ENCODE peak calls at places on chromosome 15, in four cellular contexts. One of them, this sample, is unnamed.

GRCh38 chr15:76398301-76398700 is 61.7 kb downstream of the ISL2 start:
- DNase-seq in Daoy: no peak
- DNase-seq in stimulated activated CD4-positive, alpha-beta T cell treated with anti-CD3 and anti-CD28 coated beads, Interleukin-15, amount 100 ng/mL, for 1 hour: no peak
- DNase-seq in body of pancreas: no peak
- DNase-seq in this sample: no peak

GRCh38 chr15:90887037-90887481 is 2.8 kb downstream of the FES start:
- DNase-seq in body of pancreas: no peak
- DNase-seq in stimulated activated CD4-positive, alpha-beta T cell treated with anti-CD3 and anti-CD28 coated beads, Interleukin-15, amount 100 ng/mL, for 1 hour: no peak
- DNase-seq in Daoy: no peak
- DNase-seq in this sample: no peak

GRCh38 chr15:89068325-89068784 is 19.9 kb upstream of the ABHD2 start:
- DNase-seq in Daoy: peak; percentile 78
- DNase-seq in body of pancreas: no peak
- DNase-seq in stimulated activated CD4-positive, alpha-beta T cell treated with anti-CD3 and anti-CD28 coated beads, Interleukin-15, amount 100 ng/mL, for 1 hour: no peak
- DNase-seq in this sample: no peak

GRCh38 chr15:62957130-62957529 is 85.4 kb upstream of the TPM1 start:
- DNase-seq in body of pancreas: no peak
- DNase-seq in Daoy: peak; percentile 83
- DNase-seq in stimulated activated CD4-positive, alpha-beta T cell treated with anti-CD3 and anti-CD28 coated beads, Interleukin-15, amount 100 ng/mL, for 1 hour: no peak
- DNase-seq in this sample: no peak

GRCh38 chr15:41603941-41604660 is 45.1 kb downstream of the TYRO3 start:
- DNase-seq in body of pancreas: peak; percentile 65
- DNase-seq in stimulated activated CD4-positive, alpha-beta T cell treated with anti-CD3 and anti-CD28 coated beads, Interleukin-15, amount 100 ng/mL, for 1 hour: peak; percentile 25
- DNase-seq in Daoy: peak; percentile 74
- DNase-seq in this sample: peak; percentile 68

GRCh38 chr15:101124731-101125558 is 126.9 kb downstream of the CHSY1 start:
- DNase-seq in stimulated activated CD4-positive, alpha-beta T cell treated with anti-CD3 and anti-CD28 coated beads, Interleukin-15, amount 100 ng/mL, for 1 hour: no peak
- DNase-seq in body of pancreas: no peak
- DNase-seq in Daoy: peak; percentile 78
- DNase-seq in this sample: no peak

GRCh38 chr15:70741677-70742293 is 21.6 kb downstream of the UACA start:
- DNase-seq in body of pancreas: no peak
- DNase-seq in stimulated activated CD4-positive, alpha-beta T cell treated with anti-CD3 and anti-CD28 coated beads, Interleukin-15, amount 100 ng/mL, for 1 hour: no peak
- DNase-seq in Daoy: peak; percentile 56
- DNase-seq in this sample: no peak

GRCh38 chr15:43118829-43119228 is 13.0 kb upstream of the UBR1 start:
- DNase-seq in body of pancreas: no peak
- DNase-seq in Daoy: no peak
- DNase-seq in stimulated activated CD4-positive, alpha-beta T cell treated with anti-CD3 and anti-CD28 coated beads, Interleukin-15, amount 100 ng/mL, for 1 hour: no peak
- DNase-seq in this sample: no peak

GRCh38 chr15:33592864-33593263 is 282.1 kb downstream of the RYR3 start:
- DNase-seq in Daoy: no peak
- DNase-seq in body of pancreas: no peak
- DNase-seq in stimulated activated CD4-positive, alpha-beta T cell treated with anti-CD3 and anti-CD28 coated beads, Interleukin-15, amount 100 ng/mL, for 1 hour: no peak
- DNase-seq in this sample: no peak

GRCh38 chr15:96428742-96429141 is 98.2 kb downstream of the NR2F2 start:
- DNase-seq in stimulated activated CD4-positive, alpha-beta T cell treated with anti-CD3 and anti-CD28 coated beads, Interleukin-15, amount 100 ng/mL, for 1 hour: no peak
- DNase-seq in Daoy: peak; percentile 89
- DNase-seq in body of pancreas: no peak
- DNase-seq in this sample: peak; percentile 55

GRCh38 chr15:66936864-66937245 is 128.5 kb upstream of the SMAD3 start:
- DNase-seq in stimulated activated CD4-positive, alpha-beta T cell treated with anti-CD3 and anti-CD28 coated beads, Interleukin-15, amount 100 ng/mL, for 1 hour: no peak
- DNase-seq in body of pancreas: no peak
- DNase-seq in Daoy: no peak
- DNase-seq in this sample: no peak

GRCh38 chr15:63473999-63474809 is 30.2 kb upstream of the USP3 start:
- DNase-seq in body of pancreas: peak; percentile 41
- DNase-seq in stimulated activated CD4-positive, alpha-beta T cell treated with anti-CD3 and anti-CD28 coated beads, Interleukin-15, amount 100 ng/mL, for 1 hour: peak; percentile 21
- DNase-seq in Daoy: peak; percentile 74
- DNase-seq in this sample: no peak

GRCh38 chr15:40367038-40367672 is 9.1 kb downstream of the DISP2 start:
- DNase-seq in Daoy: no peak
- DNase-seq in stimulated activated CD4-positive, alpha-beta T cell treated with anti-CD3 and anti-CD28 coated beads, Interleukin-15, amount 100 ng/mL, for 1 hour: no peak
- DNase-seq in body of pancreas: peak; percentile 97
- DNase-seq in this sample: peak; percentile 92

GRCh38 chr15:40825661-40826088 is 2.8 kb downstream of the PPP1R14D start:
- DNase-seq in body of pancreas: peak; percentile 58
- DNase-seq in stimulated activated CD4-positive, alpha-beta T cell treated with anti-CD3 and anti-CD28 coated beads, Interleukin-15, amount 100 ng/mL, for 1 hour: no peak
- DNase-seq in Daoy: peak; percentile 62
- DNase-seq in this sample: no peak

GRCh38 chr15:24954783-24955548 is at the start of the genes SNRPN and SNURF:
- DNase-seq in body of pancreas: peak; percentile 77
- DNase-seq in Daoy: peak; percentile 91
- DNase-seq in stimulated activated CD4-positive, alpha-beta T cell treated with anti-CD3 and anti-CD28 coated beads, Interleukin-15, amount 100 ng/mL, for 1 hour: peak; percentile 29
- DNase-seq in this sample: peak; percentile 85

GRCh38 chr15:33789141-33789540 is 179.2 kb upstream of the CHRM5 start:
- DNase-seq in body of pancreas: no peak
- DNase-seq in Daoy: peak; percentile 61
- DNase-seq in stimulated activated CD4-positive, alpha-beta T cell treated with anti-CD3 and anti-CD28 coated beads, Interleukin-15, amount 100 ng/mL, for 1 hour: no peak
- DNase-seq in this sample: no peak

GRCh38 chr15:73637527-73637926 is 4.3 kb upstream of the NPTN start:
- DNase-seq in stimulated activated CD4-positive, alpha-beta T cell treated with anti-CD3 and anti-CD28 coated beads, Interleukin-15, amount 100 ng/mL, for 1 hour: no peak
- DNase-seq in body of pancreas: no peak
- DNase-seq in Daoy: peak; percentile 26
- DNase-seq in this sample: no peak

GRCh38 chr15:37102315-37103021 is 2.1 kb upstream of the MEIS2 start:
- DNase-seq in Daoy: peak; percentile 55
- DNase-seq in body of pancreas: no peak
- DNase-seq in stimulated activated CD4-positive, alpha-beta T cell treated with anti-CD3 and anti-CD28 coated beads, Interleukin-15, amount 100 ng/mL, for 1 hour: no peak
- DNase-seq in this sample: peak; percentile 60

GRCh38 chr15:95262866-95263564 is 1031.7 kb downstream of the MCTP2 start:
- DNase-seq in stimulated activated CD4-positive, alpha-beta T cell treated with anti-CD3 and anti-CD28 coated beads, Interleukin-15, amount 100 ng/mL, for 1 hour: no peak
- DNase-seq in body of pancreas: no peak
- DNase-seq in Daoy: no peak
- DNase-seq in this sample: no peak

GRCh38 chr15:90650117-90650955 is 66.8 kb upstream of the BLM start:
- DNase-seq in Daoy: peak; percentile 47
- DNase-seq in stimulated activated CD4-positive, alpha-beta T cell treated with anti-CD3 and anti-CD28 coated beads, Interleukin-15, amount 100 ng/mL, for 1 hour: no peak
- DNase-seq in body of pancreas: no peak
- DNase-seq in this sample: no peak

GRCh38 chr15:88021601-88022000 is 234.9 kb downstream of the NTRK3 start:
- DNase-seq in stimulated activated CD4-positive, alpha-beta T cell treated with anti-CD3 and anti-CD28 coated beads, Interleukin-15, amount 100 ng/mL, for 1 hour: no peak
- DNase-seq in Daoy: no peak
- DNase-seq in body of pancreas: no peak
- DNase-seq in this sample: no peak

GRCh38 chr15:57728436-57728835 is 21.9 kb downstream of the POLR2M start:
- DNase-seq in body of pancreas: no peak
- DNase-seq in stimulated activated CD4-positive, alpha-beta T cell treated with anti-CD3 and anti-CD28 coated beads, Interleukin-15, amount 100 ng/mL, for 1 hour: no peak
- DNase-seq in Daoy: no peak
- DNase-seq in this sample: no peak

GRCh38 chr15:65796610-65797012 is 4.5 kb upstream of the DENND4A start:
- DNase-seq in body of pancreas: no peak
- DNase-seq in Daoy: peak; percentile 50
- DNase-seq in stimulated activated CD4-positive, alpha-beta T cell treated with anti-CD3 and anti-CD28 coated beads, Interleukin-15, amount 100 ng/mL, for 1 hour: no peak
- DNase-seq in this sample: no peak

GRCh38 chr15:77418341-77419049 is 1.4 kb downstream of the PEAK1 start:
- DNase-seq in stimulated activated CD4-positive, alpha-beta T cell treated with anti-CD3 and anti-CD28 coated beads, Interleukin-15, amount 100 ng/mL, for 1 hour: no peak
- DNase-seq in Daoy: peak; percentile 31
- DNase-seq in body of pancreas: no peak
- DNase-seq in this sample: no peak

GRCh38 chr15:92599394-92599970 is 56.1 kb downstream of the FAM174B start:
- DNase-seq in Daoy: peak; percentile 40
- DNase-seq in stimulated activated CD4-positive, alpha-beta T cell treated with anti-CD3 and anti-CD28 coated beads, Interleukin-15, amount 100 ng/mL, for 1 hour: no peak
- DNase-seq in body of pancreas: peak; percentile 0
- DNase-seq in this sample: no peak

GRCh38 chr15:66405605-66406004 is 18.9 kb downstream of the MAP2K1 start:
- DNase-seq in stimulated activated CD4-positive, alpha-beta T cell treated with anti-CD3 and anti-CD28 coated beads, Interleukin-15, amount 100 ng/mL, for 1 hour: no peak
- DNase-seq in body of pancreas: no peak
- DNase-seq in Daoy: no peak
- DNase-seq in this sample: no peak

GRCh38 chr15:85760049-85760448 is 34.7 kb downstream of the KLHL25 start:
- DNase-seq in Daoy: no peak
- DNase-seq in stimulated activated CD4-positive, alpha-beta T cell treated with anti-CD3 and anti-CD28 coated beads, Interleukin-15, amount 100 ng/mL, for 1 hour: no peak
- DNase-seq in body of pancreas: no peak
- DNase-seq in this sample: no peak

GRCh38 chr15:31554261-31554660 is 227.6 kb downstream of the KLF13 start:
- DNase-seq in body of pancreas: no peak
- DNase-seq in stimulated activated CD4-positive, alpha-beta T cell treated with anti-CD3 and anti-CD28 coated beads, Interleukin-15, amount 100 ng/mL, for 1 hour: no peak
- DNase-seq in Daoy: peak; percentile 92
- DNase-seq in this sample: peak; percentile 74

GRCh38 chr15:63514533-63514943 is 10.1 kb downstream of the USP3 start:
- DNase-seq in stimulated activated CD4-positive, alpha-beta T cell treated with anti-CD3 and anti-CD28 coated beads, Interleukin-15, amount 100 ng/mL, for 1 hour: no peak
- DNase-seq in Daoy: peak; percentile 42
- DNase-seq in body of pancreas: peak; percentile 53
- DNase-seq in this sample: no peak

GRCh38 chr15:95025924-95026728 is 794.8 kb downstream of the MCTP2 start:
- DNase-seq in body of pancreas: no peak
- DNase-seq in stimulated activated CD4-positive, alpha-beta T cell treated with anti-CD3 and anti-CD28 coated beads, Interleukin-15, amount 100 ng/mL, for 1 hour: no peak
- DNase-seq in Daoy: peak; percentile 66
- DNase-seq in this sample: peak; percentile 82

GRCh38 chr15:36882487-36883108 is 217.8 kb downstream of the MEIS2 start:
- DNase-seq in stimulated activated CD4-positive, alpha-beta T cell treated with anti-CD3 and anti-CD28 coated beads, Interleukin-15, amount 100 ng/mL, for 1 hour: no peak
- DNase-seq in body of pancreas: peak; percentile 30
- DNase-seq in Daoy: peak; percentile 12
- DNase-seq in this sample: no peak

GRCh38 chr15:55108858-55109518 is 87.8 kb downstream of the RSL24D1 start:
- DNase-seq in Daoy: peak; percentile 1
- DNase-seq in stimulated activated CD4-positive, alpha-beta T cell treated with anti-CD3 and anti-CD28 coated beads, Interleukin-15, amount 100 ng/mL, for 1 hour: no peak
- DNase-seq in body of pancreas: peak; percentile 58
- DNase-seq in this sample: peak; percentile 87

GRCh38 chr15:98955980-98956723 is 51.4 kb downstream of the PGPEP1L start:
- DNase-seq in Daoy: no peak
- DNase-seq in body of pancreas: no peak
- DNase-seq in stimulated activated CD4-positive, alpha-beta T cell treated with anti-CD3 and anti-CD28 coated beads, Interleukin-15, amount 100 ng/mL, for 1 hour: no peak
- DNase-seq in this sample: peak; percentile 53

GRCh38 chr15:93036922-93037321 is 52.1 kb downstream of the RGMA start:
- DNase-seq in Daoy: no peak
- DNase-seq in stimulated activated CD4-positive, alpha-beta T cell treated with anti-CD3 and anti-CD28 coated beads, Interleukin-15, amount 100 ng/mL, for 1 hour: no peak
- DNase-seq in body of pancreas: no peak
- DNase-seq in this sample: no peak

GRCh38 chr15:98983333-98983732 is 24.3 kb downstream of the PGPEP1L start:
- DNase-seq in stimulated activated CD4-positive, alpha-beta T cell treated with anti-CD3 and anti-CD28 coated beads, Interleukin-15, amount 100 ng/mL, for 1 hour: no peak
- DNase-seq in Daoy: peak; percentile 78
- DNase-seq in body of pancreas: peak; percentile 59
- DNase-seq in this sample: peak; percentile 63

GRCh38 chr15:48775556-48775955 is 35.3 kb downstream of the CEP152 start:
- DNase-seq in Daoy: no peak
- DNase-seq in body of pancreas: no peak
- DNase-seq in stimulated activated CD4-positive, alpha-beta T cell treated with anti-CD3 and anti-CD28 coated beads, Interleukin-15, amount 100 ng/mL, for 1 hour: no peak
- DNase-seq in this sample: no peak

GRCh38 chr15:48644827-48645557 is 517 bp downstream of the FBN1 start:
- DNase-seq in Daoy: peak; percentile 65
- DNase-seq in body of pancreas: peak; percentile 16
- DNase-seq in stimulated activated CD4-positive, alpha-beta T cell treated with anti-CD3 and anti-CD28 coated beads, Interleukin-15, amount 100 ng/mL, for 1 hour: no peak
- DNase-seq in this sample: peak; percentile 68

GRCh38 chr15:48806151-48806550 is 4.7 kb downstream of the CEP152 start:
- DNase-seq in stimulated activated CD4-positive, alpha-beta T cell treated with anti-CD3 and anti-CD28 coated beads, Interleukin-15, amount 100 ng/mL, for 1 hour: no peak
- DNase-seq in Daoy: peak; percentile 16
- DNase-seq in body of pancreas: no peak
- DNase-seq in this sample: no peak

GRCh38 chr15:32943691-32944090 is 225.9 kb downstream of the GREM1 start:
- DNase-seq in Daoy: no peak
- DNase-seq in body of pancreas: no peak
- DNase-seq in stimulated activated CD4-positive, alpha-beta T cell treated with anti-CD3 and anti-CD28 coated beads, Interleukin-15, amount 100 ng/mL, for 1 hour: no peak
- DNase-seq in this sample: no peak